ENCODE peak calls at places on chromosomes 6 and 20, in five cellular contexts. C is AML-193; D is activated T-cell treated with anti-CD3 and anti-CD28 coated beads, Interleukin-2, amount 50 U/mL, for 4 hours; E is HTR-8/SVneo; U is iPS DF 19.7. V is an unnamed sample.

GRCh38 chr6:3723251-3723650 is 28.3 kb downstream of the PXDC1 start:
- DNase-seq in D (no peak), U (no peak), E (no peak), C (no peak), V (no peak)

GRCh38 chr20:3082306-3082951 is 2.1 kb downstream of the AVP start:
- DNase-seq in E (no peak), C (no peak), U (no peak), D (no peak), V (no peak)

GRCh38 chr6:157811476-157812173 is 11.4 kb upstream of the SNX9 start:
- DNase-seq in U (no peak), D (no peak), C (no peak), E (no peak), V (no peak)

GRCh38 chr20:41247523-41248370 is 69.8 kb downstream of the ZHX3 start:
- DNase-seq in D (no peak), U (no peak), E (no peak), C (no peak), V (no peak)

GRCh38 chr6:14921170-14921569 is 324.7 kb upstream of the JARID2 start:
- DNase-seq in C (peak; percentile 58), D (no peak), U (no peak), E (no peak), V (no peak)

GRCh38 chr20:2558581-2559301 is 22.4 kb downstream of the TMC2 start:
- DNase-seq in D (no peak), C (no peak), U (no peak), E (no peak), V (no peak)

GRCh38 chr20:54173653-54174451 is at the start of gene CYP24A1:
- DNase-seq in C (no peak), E (peak; percentile 36), D (no peak), U (no peak), V (peak; percentile 53)

GRCh38 chr20:921020-921419 is 4.9 kb upstream of the ANGPT4 start:
- DNase-seq in U (no peak), D (no peak), C (no peak), E (no peak), V (no peak)

GRCh38 chr6:125363360-125364121 is 61.8 kb upstream of the HDDC2 start:
- DNase-seq in U (peak; percentile 38), C (no peak), D (no peak), E (peak; percentile 20), V (no peak)

GRCh38 chr6:73079611-73079955 is 145.7 kb downstream of the KHDC1L start:
- DNase-seq in E (peak; percentile 26), D (no peak), U (no peak), C (no peak), V (no peak)

GRCh38 chr20:38623061-38623460 is 21.5 kb downstream of the ARHGAP40 start:
- DNase-seq in E (no peak), D (no peak), C (no peak), U (no peak), V (no peak)

GRCh38 chr20:36465109-36466080 is 75.9 kb upstream of the MYL9 start:
- DNase-seq in D (peak; percentile 42), E (peak; percentile 83), C (no peak), U (no peak), V (no peak)

GRCh38 chr6:138287144-138287955 is 69.1 kb upstream of the PBOV1 start:
- DNase-seq in C (peak; percentile 50), E (no peak), U (no peak), D (peak; percentile 37), V (peak; percentile 83)

GRCh38 chr20:37529214-37529967 is 1.7 kb upstream of the BLCAP start:
- DNase-seq in D (no peak), E (no peak), U (no peak), C (no peak), V (no peak)

GRCh38 chr6:11196511-11197174 is 35.8 kb downstream of the NEDD9 start:
- DNase-seq in U (no peak), E (peak; percentile 58), C (no peak), D (no peak), V (no peak)

GRCh38 chr20:3785240-3786125 is 1.1 kb downstream of the CENPB start:
- DNase-seq in U (no peak), D (no peak), C (no peak), E (no peak), V (peak; percentile 40)

GRCh38 chr6:157912326-157912725 is 69.3 kb upstream of the SYNJ2 start:
- DNase-seq in C (no peak), U (no peak), E (peak; percentile 67), D (no peak), V (no peak)

GRCh38 chr20:49318430-49319203 is 40.8 kb upstream of the ZNFX1 start:
- DNase-seq in D (no peak), E (no peak), C (no peak), U (no peak), V (no peak)

GRCh38 chr6:12288844-12289654 is 1.1 kb upstream of the EDN1 start:
- DNase-seq in C (peak; percentile 70), U (no peak), D (peak; percentile 22), E (peak; percentile 67), V (peak; percentile 91)

GRCh38 chr6:111565316-111566221 is 40.1 kb downstream of the TRAF3IP2 start:
- DNase-seq in D (no peak), C (no peak), U (peak; percentile 23), E (no peak), V (no peak)

GRCh38 chr6:80132942-80133517 is 26.6 kb downstream of the BCKDHB start:
- DNase-seq in D (peak; percentile 8), E (no peak), C (peak; percentile 40), U (no peak), V (peak; percentile 73)

GRCh38 chr20:51121901-51122412 is 99.0 kb upstream of the KCNG1 start:
- DNase-seq in D (no peak), C (no peak), E (no peak), U (no peak), V (no peak)

GRCh38 chr6:102742033-102742432 is 1348.5 kb downstream of the GRIK2 start:
- DNase-seq in E (no peak), D (no peak), C (no peak), U (no peak), V (no peak)

GRCh38 chr6:53107091-53107490 is 41.5 kb downstream of the GCM1 start:
- DNase-seq in E (no peak), D (no peak), C (no peak), U (no peak), V (no peak)

GRCh38 chr6:73710470-73710869 is 14.5 kb downstream of the CD109 start:
- DNase-seq in E (peak; percentile 38), D (no peak), C (no peak), U (no peak), V (peak; percentile 87)

GRCh38 chr6:9704989-9705388 is 709.9 kb downstream of the TFAP2A start:
- DNase-seq in E (no peak), U (no peak), D (no peak), C (no peak), V (no peak)